ENCODE peak calls at places on chromosomes 6 and 20, in four cellular contexts. One of them, this sample, is unnamed.

GRCh38 chr20:40489886-40490285 is 199.2 kb downstream of the MAFB start:
- DNase-seq in CD4-positive, CD25-positive, alpha-beta regulatory T cell: no peak
- DNase-seq in dermis blood vessel endothelial cell: no peak
- DNase-seq in NCI-H2171: no peak
- DNase-seq in this sample: no peak

GRCh38 chr6:5866547-5867051 is 140.1 kb downstream of the NRN1 start:
- DNase-seq in CD4-positive, CD25-positive, alpha-beta regulatory T cell: peak
- DNase-seq in dermis blood vessel endothelial cell: peak
- DNase-seq in NCI-H2171: peak
- DNase-seq in this sample: peak

GRCh38 chr6:4297348-4297747 is 162.0 kb upstream of the ECI2 start:
- DNase-seq in CD4-positive, CD25-positive, alpha-beta regulatory T cell: no peak
- DNase-seq in dermis blood vessel endothelial cell: no peak
- DNase-seq in NCI-H2171: no peak
- DNase-seq in this sample: no peak

GRCh38 chr6:44062771-44063560 is 64.3 kb downstream of the MRPL14 start:
- DNase-seq in CD4-positive, CD25-positive, alpha-beta regulatory T cell: no peak
- DNase-seq in dermis blood vessel endothelial cell: peak
- DNase-seq in NCI-H2171: no peak
- DNase-seq in this sample: no peak

GRCh38 chr6:33995046-33995872 is 150.6 kb downstream of the GRM4 start:
- DNase-seq in CD4-positive, CD25-positive, alpha-beta regulatory T cell: no peak
- DNase-seq in dermis blood vessel endothelial cell: no peak
- DNase-seq in NCI-H2171: no peak
- DNase-seq in this sample: no peak

GRCh38 chr6:167396068-167396658 is 71.3 kb downstream of the TTLL2 start:
- DNase-seq in CD4-positive, CD25-positive, alpha-beta regulatory T cell: no peak
- DNase-seq in dermis blood vessel endothelial cell: no peak
- DNase-seq in NCI-H2171: no peak
- DNase-seq in this sample: no peak

GRCh38 chr6:169183233-169183632 is 70.4 kb downstream of the THBS2 start:
- DNase-seq in CD4-positive, CD25-positive, alpha-beta regulatory T cell: no peak
- DNase-seq in dermis blood vessel endothelial cell: no peak
- DNase-seq in NCI-H2171: no peak
- DNase-seq in this sample: no peak

GRCh38 chr20:49821850-49822249 is 9.2 kb downstream of the SLC9A8 start:
- DNase-seq in CD4-positive, CD25-positive, alpha-beta regulatory T cell: no peak
- DNase-seq in dermis blood vessel endothelial cell: peak
- DNase-seq in NCI-H2171: no peak
- DNase-seq in this sample: no peak

GRCh38 chr6:46453756-46454316 is 37.4 kb downstream of the RCAN2 start:
- DNase-seq in CD4-positive, CD25-positive, alpha-beta regulatory T cell: no peak
- DNase-seq in dermis blood vessel endothelial cell: no peak
- DNase-seq in NCI-H2171: no peak
- DNase-seq in this sample: no peak